ENCODE peak calls at places on chromosomes 1 and 21, in six cellular contexts. One of them, this sample, is unnamed.
A peak's percentile ranks its signal among the peaks of the same experiment; 100 is the strongest.

GRCh38 chr21:45987121-45987711 is 5.6 kb downstream of the COL6A1 start:
- DNase-seq in uterus: peak; percentile 21
- DNase-seq in body of pancreas: no peak
- DNase-seq in ovary: peak; percentile 52
- DNase-seq in esophagus squamous epithelium: no peak
- DNase-seq in upper lobe of right lung: peak; percentile 57
- DNase-seq in this sample: peak; percentile 8

GRCh38 chr1:89994231-89994804 is 592 bp upstream of the ZNF326 start:
- DNase-seq in uterus: peak; percentile 34
- DNase-seq in body of pancreas: peak; percentile 23
- DNase-seq in ovary: peak; percentile 63
- DNase-seq in esophagus squamous epithelium: no peak
- DNase-seq in upper lobe of right lung: no peak
- DNase-seq in this sample: no peak

GRCh38 chr1:112285311-112285710 is 110.7 kb upstream of the CTTNBP2NL start:
- DNase-seq in uterus: no peak
- DNase-seq in body of pancreas: no peak
- DNase-seq in ovary: no peak
- DNase-seq in esophagus squamous epithelium: no peak
- DNase-seq in upper lobe of right lung: no peak
- DNase-seq in this sample: no peak

GRCh38 chr1:180415985-180416633 is 86.3 kb downstream of the ACBD6 start:
- DNase-seq in uterus: no peak
- DNase-seq in body of pancreas: no peak
- DNase-seq in ovary: no peak
- DNase-seq in esophagus squamous epithelium: no peak
- DNase-seq in upper lobe of right lung: no peak
- DNase-seq in this sample: no peak

GRCh38 chr1:15303912-15304311 is 56.9 kb downstream of the FHAD1 start:
- DNase-seq in uterus: no peak
- DNase-seq in body of pancreas: no peak
- DNase-seq in ovary: no peak
- DNase-seq in esophagus squamous epithelium: no peak
- DNase-seq in upper lobe of right lung: no peak
- DNase-seq in this sample: no peak

GRCh38 chr1:108559215-108560142 is at the start of gene EEIG2:
- DNase-seq in uterus: peak; percentile 91
- DNase-seq in body of pancreas: peak; percentile 84
- DNase-seq in ovary: peak; percentile 91
- DNase-seq in esophagus squamous epithelium: peak; percentile 14
- DNase-seq in upper lobe of right lung: peak; percentile 92
- DNase-seq in this sample: peak; percentile 87

GRCh38 chr1:84998642-84999280 is 1.8 kb upstream of the MCOLN2 start:
- DNase-seq in uterus: no peak
- DNase-seq in body of pancreas: peak; percentile 10
- DNase-seq in ovary: no peak
- DNase-seq in esophagus squamous epithelium: no peak
- DNase-seq in upper lobe of right lung: no peak
- DNase-seq in this sample: no peak

GRCh38 chr1:93811646-93812045 is 67.4 kb downstream of the DNTTIP2 start:
- DNase-seq in uterus: no peak
- DNase-seq in body of pancreas: no peak
- DNase-seq in ovary: no peak
- DNase-seq in esophagus squamous epithelium: no peak
- DNase-seq in upper lobe of right lung: no peak
- DNase-seq in this sample: no peak

GRCh38 chr1:158101944-158102343 is 78.8 kb upstream of the CD1D start:
- DNase-seq in uterus: no peak
- DNase-seq in body of pancreas: no peak
- DNase-seq in ovary: no peak
- DNase-seq in esophagus squamous epithelium: no peak
- DNase-seq in upper lobe of right lung: no peak
- DNase-seq in this sample: no peak

GRCh38 chr1:89986020-89986419 is 8.9 kb upstream of the ZNF326 start:
- DNase-seq in uterus: no peak
- DNase-seq in body of pancreas: no peak
- DNase-seq in ovary: no peak
- DNase-seq in esophagus squamous epithelium: no peak
- DNase-seq in upper lobe of right lung: no peak
- DNase-seq in this sample: no peak

GRCh38 chr1:53946252-53947171 is at the start of gene LRRC42:
- DNase-seq in uterus: no peak
- DNase-seq in body of pancreas: peak; percentile 76
- DNase-seq in ovary: no peak
- DNase-seq in esophagus squamous epithelium: no peak
- DNase-seq in upper lobe of right lung: no peak
- DNase-seq in this sample: no peak

DNA sequence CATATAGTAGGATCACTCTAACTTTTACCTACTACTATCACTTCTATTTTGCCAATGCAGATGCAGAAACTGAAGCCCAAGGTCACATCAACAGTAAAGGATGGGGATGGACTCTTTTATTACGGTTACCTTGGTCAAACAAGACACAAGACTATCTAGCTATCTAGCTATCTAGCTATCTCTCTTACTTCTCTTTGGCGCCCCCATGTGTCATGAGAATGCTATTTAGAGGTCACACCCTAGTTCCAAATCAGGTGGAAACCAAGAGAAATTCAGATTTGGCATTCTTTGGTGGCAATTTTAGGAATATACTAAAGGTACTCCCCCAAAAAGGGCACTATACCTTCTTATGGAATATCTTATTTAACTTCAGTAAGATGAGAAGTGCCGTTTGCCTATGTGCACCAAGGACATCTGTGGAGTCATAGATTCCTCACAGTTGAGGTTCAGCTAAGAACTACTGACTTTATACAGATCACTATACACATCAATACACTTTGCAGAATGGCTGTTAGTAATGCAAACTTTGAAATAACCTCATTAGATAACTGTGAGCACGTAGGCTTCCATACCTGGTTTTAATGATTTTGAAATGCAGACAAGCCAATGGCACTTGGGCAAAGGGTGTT is 6.7 kb downstream of the ZNF648 start:
- DNase-seq in uterus: no peak
- DNase-seq in body of pancreas: peak; percentile 49
- DNase-seq in ovary: no peak
- DNase-seq in esophagus squamous epithelium: no peak
- DNase-seq in upper lobe of right lung: no peak
- DNase-seq in this sample: peak; percentile 56
- H3K4me3 ChIP-seq in uterus: no peak overlapping the region
- H3K4me3 ChIP-seq in body of pancreas: no peak overlapping the region
- H3K4me3 ChIP-seq in ovary: no peak overlapping the region
- H3K4me3 ChIP-seq in esophagus squamous epithelium: no peak overlapping the region
- H3K4me3 ChIP-seq in upper lobe of right lung: no peak overlapping the region
- H3K4me3 ChIP-seq in this sample: no peak overlapping the region

GRCh38 chr1:228379666-228380065 is 27.0 kb downstream of the TRIM11 start:
- DNase-seq in uterus: no peak
- DNase-seq in body of pancreas: no peak
- DNase-seq in ovary: peak; percentile 28
- DNase-seq in esophagus squamous epithelium: no peak
- DNase-seq in upper lobe of right lung: peak; percentile 46
- DNase-seq in this sample: peak; percentile 3

GRCh38 chr1:228379165-228379460 is 27.5 kb downstream of the TRIM11 start:
- DNase-seq in uterus: no peak
- DNase-seq in body of pancreas: peak; percentile 43
- DNase-seq in ovary: no peak
- DNase-seq in esophagus squamous epithelium: no peak
- DNase-seq in upper lobe of right lung: peak; percentile 73
- DNase-seq in this sample: peak; percentile 30

GRCh38 chr1:228377664-228378452 is 28.8 kb downstream of the TRIM11 start:
- DNase-seq in uterus: no peak
- DNase-seq in body of pancreas: peak; percentile 44
- DNase-seq in ovary: no peak
- DNase-seq in esophagus squamous epithelium: no peak
- DNase-seq in upper lobe of right lung: peak; percentile 72
- DNase-seq in this sample: no peak

GRCh38 chr1:228376651-228377631 is 29.7 kb downstream of the TRIM11 start:
- DNase-seq in uterus: no peak
- DNase-seq in body of pancreas: no peak
- DNase-seq in ovary: peak; percentile 50
- DNase-seq in esophagus squamous epithelium: no peak
- DNase-seq in upper lobe of right lung: peak; percentile 63
- DNase-seq in this sample: peak; percentile 6

GRCh38 chr1:228378453-228379164 is 28.0 kb downstream of the TRIM11 start:
- DNase-seq in uterus: peak; percentile 75
- DNase-seq in body of pancreas: peak; percentile 72
- DNase-seq in ovary: peak; percentile 89
- DNase-seq in esophagus squamous epithelium: no peak
- DNase-seq in upper lobe of right lung: peak; percentile 91
- DNase-seq in this sample: peak; percentile 88
- TF ChIP-seq CTCF in uterus: peak; percentile 37
- TF ChIP-seq CTCF in body of pancreas: peak; percentile 64
- TF ChIP-seq CTCF in ovary: peak; percentile 91
- TF ChIP-seq CTCF in esophagus squamous epithelium: peak; percentile 36
- TF ChIP-seq CTCF in upper lobe of right lung: peak; percentile 56
- TF ChIP-seq CTCF in this sample: peak; percentile 56

GRCh38 chr1:234925440-234926251 is 203.0 kb downstream of the TOMM20 start:
- DNase-seq in uterus: no peak
- DNase-seq in body of pancreas: no peak
- DNase-seq in ovary: no peak
- DNase-seq in esophagus squamous epithelium: no peak
- DNase-seq in upper lobe of right lung: no peak
- DNase-seq in this sample: no peak
- H3K4me3 ChIP-seq in uterus: no peak overlapping the region
- H3K4me3 ChIP-seq in body of pancreas: no peak overlapping the region
- H3K4me3 ChIP-seq in ovary: no peak overlapping the region
- H3K4me3 ChIP-seq in esophagus squamous epithelium: no peak overlapping the region
- H3K4me3 ChIP-seq in upper lobe of right lung: no peak overlapping the region
- H3K4me3 ChIP-seq in this sample: no peak overlapping the region

GRCh38 chr1:49626474-49626873 is 397.3 kb downstream of the AGBL4 start:
- DNase-seq in uterus: no peak
- DNase-seq in body of pancreas: no peak
- DNase-seq in ovary: no peak
- DNase-seq in esophagus squamous epithelium: no peak
- DNase-seq in upper lobe of right lung: no peak
- DNase-seq in this sample: no peak

GRCh38 chr1:49627781-49628180 is 396.0 kb downstream of the AGBL4 start:
- DNase-seq in uterus: no peak
- DNase-seq in body of pancreas: no peak
- DNase-seq in ovary: no peak
- DNase-seq in esophagus squamous epithelium: no peak
- DNase-seq in upper lobe of right lung: no peak
- DNase-seq in this sample: no peak

DNA sequence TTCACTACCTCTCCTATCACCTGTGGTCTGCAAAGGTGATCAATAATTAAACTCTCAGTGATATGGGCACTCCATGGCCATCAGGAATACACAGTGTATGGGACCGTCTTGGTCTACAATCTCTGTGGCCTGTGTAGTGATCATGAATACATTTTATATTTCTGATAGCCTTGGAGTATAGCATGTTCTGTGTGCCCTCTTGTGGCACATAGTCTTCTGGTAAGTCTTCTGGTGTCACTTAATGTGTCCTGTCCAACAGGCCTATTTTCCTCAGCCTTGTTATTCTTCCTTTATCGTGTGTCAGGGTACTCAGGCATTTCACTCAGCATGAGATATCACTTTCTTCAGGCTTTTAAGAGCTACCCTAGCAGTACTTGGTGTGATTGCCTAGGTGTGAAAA is 393.6 kb downstream of the AGBL4 start:
- DNase-seq in uterus: no peak
- DNase-seq in body of pancreas: no peak
- DNase-seq in ovary: no peak
- DNase-seq in esophagus squamous epithelium: no peak
- DNase-seq in upper lobe of right lung: no peak
- DNase-seq in this sample: peak; percentile 18
- TF ChIP-seq CTCF in uterus: no peak
- TF ChIP-seq CTCF in body of pancreas: no peak
- TF ChIP-seq CTCF in ovary: no peak
- TF ChIP-seq CTCF in esophagus squamous epithelium: no peak
- TF ChIP-seq CTCF in upper lobe of right lung: no peak
- TF ChIP-seq CTCF in this sample: peak; percentile 45

GRCh38 chr1:95197616-95198252 is 36.3 kb upstream of the RWDD3 start:
- DNase-seq in uterus: no peak
- DNase-seq in body of pancreas: no peak
- DNase-seq in ovary: no peak
- DNase-seq in esophagus squamous epithelium: no peak
- DNase-seq in upper lobe of right lung: no peak
- DNase-seq in this sample: no peak
- H3K4me3 ChIP-seq in uterus: no peak overlapping the region
- H3K4me3 ChIP-seq in body of pancreas: no peak overlapping the region
- H3K4me3 ChIP-seq in ovary: no peak overlapping the region
- H3K4me3 ChIP-seq in esophagus squamous epithelium: no peak overlapping the region
- H3K4me3 ChIP-seq in upper lobe of right lung: no peak overlapping the region
- H3K4me3 ChIP-seq in this sample: no peak overlapping the region

GRCh38 chr1:182600036-182600713 is 4.0 kb downstream of the RGS16 start:
- DNase-seq in uterus: no peak
- DNase-seq in body of pancreas: no peak
- DNase-seq in ovary: no peak
- DNase-seq in esophagus squamous epithelium: no peak
- DNase-seq in upper lobe of right lung: no peak
- DNase-seq in this sample: no peak

GRCh38 chr1:182598296-182598695 is 5.9 kb downstream of the RGS16 start:
- DNase-seq in uterus: no peak
- DNase-seq in body of pancreas: no peak
- DNase-seq in ovary: no peak
- DNase-seq in esophagus squamous epithelium: no peak
- DNase-seq in upper lobe of right lung: no peak
- DNase-seq in this sample: no peak

GRCh38 chr1:182600745-182601415 is 3.3 kb downstream of the RGS16 start:
- DNase-seq in uterus: no peak
- DNase-seq in body of pancreas: no peak
- DNase-seq in ovary: no peak
- DNase-seq in esophagus squamous epithelium: no peak
- DNase-seq in upper lobe of right lung: no peak
- DNase-seq in this sample: no peak

GRCh38 chr1:182601416-182601786 is 2.8 kb downstream of the RGS16 start:
- DNase-seq in uterus: peak; percentile 58
- DNase-seq in body of pancreas: peak; percentile 77
- DNase-seq in ovary: peak; percentile 62
- DNase-seq in esophagus squamous epithelium: no peak
- DNase-seq in upper lobe of right lung: peak; percentile 69
- DNase-seq in this sample: peak; percentile 80

DNA sequence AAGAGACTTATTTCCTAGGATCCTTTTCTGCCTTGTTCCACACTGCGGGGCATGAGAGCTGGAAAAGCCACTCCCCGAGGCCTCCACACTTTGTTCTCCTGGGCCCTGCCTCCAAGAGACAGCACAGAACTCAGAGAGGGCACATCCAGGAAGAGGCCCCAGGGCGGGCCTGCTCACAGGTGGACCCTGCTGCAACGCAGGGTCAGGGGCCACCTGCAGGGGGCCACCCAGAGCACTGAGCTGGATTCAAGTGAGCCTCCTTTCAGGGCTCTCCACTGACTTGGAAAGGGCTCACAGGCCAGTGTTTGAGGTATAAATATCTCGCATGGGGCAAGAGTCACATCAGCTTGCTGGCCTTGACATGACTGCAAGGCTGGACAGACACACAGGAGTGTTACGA is 4.8 kb downstream of the RGS16 start:
- DNase-seq in uterus: no peak
- DNase-seq in body of pancreas: no peak
- DNase-seq in ovary: no peak
- DNase-seq in esophagus squamous epithelium: no peak
- DNase-seq in upper lobe of right lung: no peak
- DNase-seq in this sample: peak; percentile 74
- TF ChIP-seq CTCF in uterus: no peak
- TF ChIP-seq CTCF in body of pancreas: no peak
- TF ChIP-seq CTCF in ovary: no peak
- TF ChIP-seq CTCF in esophagus squamous epithelium: no peak
- TF ChIP-seq CTCF in upper lobe of right lung: peak; percentile 31
- TF ChIP-seq CTCF in this sample: peak; percentile 78